ENCODE peak calls at places on chromosomes 3 and 15, in ten cellular contexts. One of them, this sample, is unnamed.
A peak's percentile ranks its signal among the peaks of the same experiment; 100 is the strongest.

GRCh38 chr15:25717116-25717755 is 145.9 kb downstream of the ATP10A start:
- DNase-seq in activated CD4-positive, alpha-beta T cell treated with anti-CD3 and anti-CD28 coated beads for 1 hour: no peak
- DNase-seq in foreskin melanocyte: no peak
- DNase-seq in AG09319: no peak
- DNase-seq in NCI-H345: no peak
- DNase-seq in HFF-Myc: no peak
- DNase-seq in progenitor cell of endocrine pancreas: no peak
- DNase-seq in effector memory CD4-positive, alpha-beta T cell: no peak
- DNase-seq in stromal cell of bone marrow: no peak
- DNase-seq in left cardiac atrium: no peak
- DNase-seq in this sample: no peak

GRCh38 chr15:68209735-68210408 is 4.7 kb upstream of the CALML4 start:
- DNase-seq in AG09319: no peak
- DNase-seq in left cardiac atrium: peak; percentile 15
- DNase-seq in progenitor cell of endocrine pancreas: no peak
- DNase-seq in foreskin melanocyte: no peak
- DNase-seq in effector memory CD4-positive, alpha-beta T cell: no peak
- DNase-seq in HFF-Myc: no peak
- DNase-seq in NCI-H345: no peak
- DNase-seq in stromal cell of bone marrow: no peak
- DNase-seq in activated CD4-positive, alpha-beta T cell treated with anti-CD3 and anti-CD28 coated beads for 1 hour: peak; percentile 18
- DNase-seq in this sample: no peak

GRCh38 chr3:58518304-58518789 is 18.6 kb downstream of the ACOX2 start:
- DNase-seq in stromal cell of bone marrow: no peak
- DNase-seq in left cardiac atrium: no peak
- DNase-seq in HFF-Myc: no peak
- DNase-seq in activated CD4-positive, alpha-beta T cell treated with anti-CD3 and anti-CD28 coated beads for 1 hour: no peak
- DNase-seq in effector memory CD4-positive, alpha-beta T cell: no peak
- DNase-seq in NCI-H345: no peak
- DNase-seq in foreskin melanocyte: no peak
- DNase-seq in progenitor cell of endocrine pancreas: no peak
- DNase-seq in AG09319: no peak
- DNase-seq in this sample: no peak

GRCh38 chr3:123735456-123735855 is 148.7 kb downstream of the MYLK start:
- DNase-seq in NCI-H345: no peak
- DNase-seq in AG09319: no peak
- DNase-seq in stromal cell of bone marrow: no peak
- DNase-seq in left cardiac atrium: no peak
- DNase-seq in effector memory CD4-positive, alpha-beta T cell: no peak
- DNase-seq in HFF-Myc: no peak
- DNase-seq in activated CD4-positive, alpha-beta T cell treated with anti-CD3 and anti-CD28 coated beads for 1 hour: no peak
- DNase-seq in progenitor cell of endocrine pancreas: no peak
- DNase-seq in foreskin melanocyte: no peak
- DNase-seq in this sample: no peak

GRCh38 chr3:56725175-56725574 is 42.1 kb upstream of the TASOR start:
- DNase-seq in progenitor cell of endocrine pancreas: no peak
- DNase-seq in NCI-H345: no peak
- DNase-seq in foreskin melanocyte: no peak
- DNase-seq in effector memory CD4-positive, alpha-beta T cell: peak; percentile 20
- DNase-seq in AG09319: no peak
- DNase-seq in left cardiac atrium: no peak
- DNase-seq in HFF-Myc: no peak
- DNase-seq in stromal cell of bone marrow: peak; percentile 17
- DNase-seq in activated CD4-positive, alpha-beta T cell treated with anti-CD3 and anti-CD28 coated beads for 1 hour: peak; percentile 30
- DNase-seq in this sample: no peak

GRCh38 chr3:37814547-37814946 is 47.1 kb upstream of the CTDSPL start:
- DNase-seq in activated CD4-positive, alpha-beta T cell treated with anti-CD3 and anti-CD28 coated beads for 1 hour: no peak
- DNase-seq in foreskin melanocyte: no peak
- DNase-seq in left cardiac atrium: no peak
- DNase-seq in AG09319: no peak
- DNase-seq in effector memory CD4-positive, alpha-beta T cell: no peak
- DNase-seq in progenitor cell of endocrine pancreas: no peak
- DNase-seq in NCI-H345: no peak
- DNase-seq in HFF-Myc: no peak
- DNase-seq in stromal cell of bone marrow: no peak
- DNase-seq in this sample: no peak

GRCh38 chr15:28106294-28107110 is 7.4 kb upstream of the OCA2 start:
- DNase-seq in foreskin melanocyte: no peak
- DNase-seq in AG09319: no peak
- DNase-seq in effector memory CD4-positive, alpha-beta T cell: peak; percentile 28
- DNase-seq in progenitor cell of endocrine pancreas: no peak
- DNase-seq in left cardiac atrium: no peak
- DNase-seq in HFF-Myc: no peak
- DNase-seq in stromal cell of bone marrow: no peak
- DNase-seq in activated CD4-positive, alpha-beta T cell treated with anti-CD3 and anti-CD28 coated beads for 1 hour: no peak
- DNase-seq in NCI-H345: no peak
- DNase-seq in this sample: no peak

GRCh38 chr3:15313461-15313860 is 18.9 kb downstream of the SH3BP5 start:
- DNase-seq in HFF-Myc: no peak
- DNase-seq in foreskin melanocyte: peak; percentile 59
- DNase-seq in activated CD4-positive, alpha-beta T cell treated with anti-CD3 and anti-CD28 coated beads for 1 hour: no peak
- DNase-seq in progenitor cell of endocrine pancreas: no peak
- DNase-seq in NCI-H345: peak; percentile 83
- DNase-seq in left cardiac atrium: no peak
- DNase-seq in stromal cell of bone marrow: no peak
- DNase-seq in AG09319: no peak
- DNase-seq in effector memory CD4-positive, alpha-beta T cell: no peak
- DNase-seq in this sample: no peak

GRCh38 chr15:81189583-81190283 is 6.9 kb upstream of the IL16 start:
- DNase-seq in left cardiac atrium: peak; percentile 78
- DNase-seq in NCI-H345: no peak
- DNase-seq in activated CD4-positive, alpha-beta T cell treated with anti-CD3 and anti-CD28 coated beads for 1 hour: no peak
- DNase-seq in HFF-Myc: peak; percentile 91
- DNase-seq in AG09319: peak; percentile 95
- DNase-seq in foreskin melanocyte: peak; percentile 20
- DNase-seq in effector memory CD4-positive, alpha-beta T cell: no peak
- DNase-seq in stromal cell of bone marrow: peak; percentile 76
- DNase-seq in progenitor cell of endocrine pancreas: no peak
- DNase-seq in this sample: no peak

GRCh38 chr15:77419836-77420609 is at the start of gene PEAK1:
- DNase-seq in effector memory CD4-positive, alpha-beta T cell: peak; percentile 99
- DNase-seq in HFF-Myc: peak; percentile 94
- DNase-seq in stromal cell of bone marrow: peak; percentile 99
- DNase-seq in progenitor cell of endocrine pancreas: peak; percentile 99
- DNase-seq in NCI-H345: peak; percentile 97
- DNase-seq in AG09319: peak; percentile 98
- DNase-seq in left cardiac atrium: peak; percentile 100
- DNase-seq in activated CD4-positive, alpha-beta T cell treated with anti-CD3 and anti-CD28 coated beads for 1 hour: peak; percentile 99
- DNase-seq in foreskin melanocyte: peak; percentile 98
- DNase-seq in this sample: peak; percentile 98

GRCh38 chr3:83438177-83438576 is 1520.6 kb upstream of the CADM2 start:
- DNase-seq in activated CD4-positive, alpha-beta T cell treated with anti-CD3 and anti-CD28 coated beads for 1 hour: no peak
- DNase-seq in NCI-H345: no peak
- DNase-seq in stromal cell of bone marrow: no peak
- DNase-seq in progenitor cell of endocrine pancreas: no peak
- DNase-seq in effector memory CD4-positive, alpha-beta T cell: no peak
- DNase-seq in HFF-Myc: no peak
- DNase-seq in left cardiac atrium: no peak
- DNase-seq in foreskin melanocyte: peak; percentile 48
- DNase-seq in AG09319: no peak
- DNase-seq in this sample: no peak

GRCh38 chr3:78645628-78646310 is 1122.0 kb downstream of the ROBO1 start:
- DNase-seq in AG09319: peak; percentile 58
- DNase-seq in stromal cell of bone marrow: peak; percentile 54
- DNase-seq in activated CD4-positive, alpha-beta T cell treated with anti-CD3 and anti-CD28 coated beads for 1 hour: no peak
- DNase-seq in NCI-H345: peak; percentile 61
- DNase-seq in HFF-Myc: peak; percentile 68
- DNase-seq in effector memory CD4-positive, alpha-beta T cell: no peak
- DNase-seq in foreskin melanocyte: peak; percentile 56
- DNase-seq in left cardiac atrium: no peak
- DNase-seq in progenitor cell of endocrine pancreas: no peak
- DNase-seq in this sample: peak; percentile 19

GRCh38 chr15:30990451-30991300 is 752 bp downstream of the MTMR10 start:
- DNase-seq in AG09319: no peak
- DNase-seq in left cardiac atrium: no peak
- DNase-seq in activated CD4-positive, alpha-beta T cell treated with anti-CD3 and anti-CD28 coated beads for 1 hour: no peak
- DNase-seq in progenitor cell of endocrine pancreas: no peak
- DNase-seq in stromal cell of bone marrow: no peak
- DNase-seq in foreskin melanocyte: no peak
- DNase-seq in NCI-H345: no peak
- DNase-seq in effector memory CD4-positive, alpha-beta T cell: no peak
- DNase-seq in HFF-Myc: no peak
- DNase-seq in this sample: no peak

GRCh38 chr15:41797194-41797593 is 22.9 kb downstream of the MAPKBP1 start:
- DNase-seq in NCI-H345: no peak
- DNase-seq in HFF-Myc: no peak
- DNase-seq in stromal cell of bone marrow: no peak
- DNase-seq in AG09319: no peak
- DNase-seq in effector memory CD4-positive, alpha-beta T cell: no peak
- DNase-seq in left cardiac atrium: no peak
- DNase-seq in progenitor cell of endocrine pancreas: no peak
- DNase-seq in foreskin melanocyte: no peak
- DNase-seq in activated CD4-positive, alpha-beta T cell treated with anti-CD3 and anti-CD28 coated beads for 1 hour: no peak
- DNase-seq in this sample: no peak

GRCh38 chr3:58073315-58074125 is 65.3 kb downstream of the FLNB start:
- DNase-seq in activated CD4-positive, alpha-beta T cell treated with anti-CD3 and anti-CD28 coated beads for 1 hour: no peak
- DNase-seq in AG09319: no peak
- DNase-seq in stromal cell of bone marrow: peak; percentile 56
- DNase-seq in HFF-Myc: no peak
- DNase-seq in progenitor cell of endocrine pancreas: no peak
- DNase-seq in effector memory CD4-positive, alpha-beta T cell: no peak
- DNase-seq in NCI-H345: no peak
- DNase-seq in foreskin melanocyte: no peak
- DNase-seq in left cardiac atrium: no peak
- DNase-seq in this sample: no peak

GRCh38 chr3:149363053-149363452 is 14.4 kb downstream of the TM4SF1 start:
- DNase-seq in effector memory CD4-positive, alpha-beta T cell: no peak
- DNase-seq in foreskin melanocyte: no peak
- DNase-seq in stromal cell of bone marrow: no peak
- DNase-seq in left cardiac atrium: no peak
- DNase-seq in progenitor cell of endocrine pancreas: no peak
- DNase-seq in AG09319: no peak
- DNase-seq in NCI-H345: no peak
- DNase-seq in activated CD4-positive, alpha-beta T cell treated with anti-CD3 and anti-CD28 coated beads for 1 hour: no peak
- DNase-seq in HFF-Myc: no peak
- DNase-seq in this sample: no peak

GRCh38 chr3:123119388-123119787 is 52.6 kb downstream of the PDIA5 start:
- DNase-seq in NCI-H345: no peak
- DNase-seq in AG09319: no peak
- DNase-seq in activated CD4-positive, alpha-beta T cell treated with anti-CD3 and anti-CD28 coated beads for 1 hour: no peak
- DNase-seq in stromal cell of bone marrow: no peak
- DNase-seq in HFF-Myc: no peak
- DNase-seq in foreskin melanocyte: no peak
- DNase-seq in left cardiac atrium: no peak
- DNase-seq in effector memory CD4-positive, alpha-beta T cell: no peak
- DNase-seq in progenitor cell of endocrine pancreas: no peak
- DNase-seq in this sample: no peak

GRCh38 chr3:42179110-42179725 is 86.8 kb downstream of the CCK start:
- DNase-seq in foreskin melanocyte: peak; percentile 64
- DNase-seq in left cardiac atrium: peak; percentile 45
- DNase-seq in activated CD4-positive, alpha-beta T cell treated with anti-CD3 and anti-CD28 coated beads for 1 hour: no peak
- DNase-seq in AG09319: peak; percentile 57
- DNase-seq in NCI-H345: no peak
- DNase-seq in HFF-Myc: peak; percentile 78
- DNase-seq in stromal cell of bone marrow: peak; percentile 84
- DNase-seq in progenitor cell of endocrine pancreas: no peak
- DNase-seq in effector memory CD4-positive, alpha-beta T cell: no peak
- DNase-seq in this sample: no peak

GRCh38 chr3:141261472-141262171 is 30.0 kb downstream of the PXYLP1 start:
- DNase-seq in effector memory CD4-positive, alpha-beta T cell: no peak
- DNase-seq in progenitor cell of endocrine pancreas: no peak
- DNase-seq in HFF-Myc: no peak
- DNase-seq in AG09319: no peak
- DNase-seq in stromal cell of bone marrow: no peak
- DNase-seq in foreskin melanocyte: no peak
- DNase-seq in NCI-H345: no peak
- DNase-seq in activated CD4-positive, alpha-beta T cell treated with anti-CD3 and anti-CD28 coated beads for 1 hour: no peak
- DNase-seq in left cardiac atrium: no peak
- DNase-seq in this sample: no peak

GRCh38 chr3:191728186-191728585 is 267.2 kb downstream of the PYDC2 start:
- DNase-seq in NCI-H345: no peak
- DNase-seq in AG09319: no peak
- DNase-seq in effector memory CD4-positive, alpha-beta T cell: no peak
- DNase-seq in HFF-Myc: no peak
- DNase-seq in stromal cell of bone marrow: no peak
- DNase-seq in foreskin melanocyte: no peak
- DNase-seq in left cardiac atrium: no peak
- DNase-seq in progenitor cell of endocrine pancreas: no peak
- DNase-seq in activated CD4-positive, alpha-beta T cell treated with anti-CD3 and anti-CD28 coated beads for 1 hour: no peak
- DNase-seq in this sample: no peak

GRCh38 chr3:12947504-12948369 is 106.4 kb upstream of the RPL32 start:
- DNase-seq in HFF-Myc: no peak
- DNase-seq in NCI-H345: no peak
- DNase-seq in foreskin melanocyte: no peak
- DNase-seq in AG09319: peak; percentile 42
- DNase-seq in progenitor cell of endocrine pancreas: no peak
- DNase-seq in effector memory CD4-positive, alpha-beta T cell: no peak
- DNase-seq in stromal cell of bone marrow: no peak
- DNase-seq in activated CD4-positive, alpha-beta T cell treated with anti-CD3 and anti-CD28 coated beads for 1 hour: no peak
- DNase-seq in left cardiac atrium: peak; percentile 80
- DNase-seq in this sample: no peak

GRCh38 chr3:134008630-134009156 is 21.0 kb downstream of the SLCO2A1 start:
- DNase-seq in left cardiac atrium: no peak
- DNase-seq in stromal cell of bone marrow: peak; percentile 26
- DNase-seq in effector memory CD4-positive, alpha-beta T cell: no peak
- DNase-seq in NCI-H345: no peak
- DNase-seq in activated CD4-positive, alpha-beta T cell treated with anti-CD3 and anti-CD28 coated beads for 1 hour: no peak
- DNase-seq in progenitor cell of endocrine pancreas: no peak
- DNase-seq in foreskin melanocyte: no peak
- DNase-seq in HFF-Myc: peak; percentile 44
- DNase-seq in AG09319: no peak
- DNase-seq in this sample: no peak

GRCh38 chr3:55750525-55750924 is 263.4 kb upstream of the WNT5A start:
- DNase-seq in AG09319: peak; percentile 72
- DNase-seq in progenitor cell of endocrine pancreas: no peak
- DNase-seq in foreskin melanocyte: no peak
- DNase-seq in activated CD4-positive, alpha-beta T cell treated with anti-CD3 and anti-CD28 coated beads for 1 hour: no peak
- DNase-seq in NCI-H345: no peak
- DNase-seq in stromal cell of bone marrow: peak; percentile 58
- DNase-seq in effector memory CD4-positive, alpha-beta T cell: no peak
- DNase-seq in left cardiac atrium: no peak
- DNase-seq in HFF-Myc: peak; percentile 80
- DNase-seq in this sample: no peak

GRCh38 chr3:138441742-138442141 is 7.3 kb downstream of the ESYT3 start:
- DNase-seq in activated CD4-positive, alpha-beta T cell treated with anti-CD3 and anti-CD28 coated beads for 1 hour: no peak
- DNase-seq in NCI-H345: no peak
- DNase-seq in left cardiac atrium: no peak
- DNase-seq in foreskin melanocyte: no peak
- DNase-seq in effector memory CD4-positive, alpha-beta T cell: no peak
- DNase-seq in AG09319: no peak
- DNase-seq in progenitor cell of endocrine pancreas: no peak
- DNase-seq in stromal cell of bone marrow: no peak
- DNase-seq in HFF-Myc: no peak
- DNase-seq in this sample: no peak

GRCh38 chr3:10983219-10983916 is 9.2 kb upstream of the SLC6A1 start:
- DNase-seq in NCI-H345: peak; percentile 56
- DNase-seq in left cardiac atrium: no peak
- DNase-seq in effector memory CD4-positive, alpha-beta T cell: no peak
- DNase-seq in foreskin melanocyte: no peak
- DNase-seq in AG09319: no peak
- DNase-seq in HFF-Myc: peak; percentile 9
- DNase-seq in activated CD4-positive, alpha-beta T cell treated with anti-CD3 and anti-CD28 coated beads for 1 hour: no peak
- DNase-seq in stromal cell of bone marrow: peak; percentile 13
- DNase-seq in progenitor cell of endocrine pancreas: peak; percentile 21
- DNase-seq in this sample: peak; percentile 38

GRCh38 chr15:69973102-69973714 is 124.5 kb downstream of the TLE3 start:
- DNase-seq in stromal cell of bone marrow: no peak
- DNase-seq in foreskin melanocyte: no peak
- DNase-seq in AG09319: no peak
- DNase-seq in NCI-H345: no peak
- DNase-seq in effector memory CD4-positive, alpha-beta T cell: no peak
- DNase-seq in progenitor cell of endocrine pancreas: no peak
- DNase-seq in HFF-Myc: peak; percentile 14
- DNase-seq in activated CD4-positive, alpha-beta T cell treated with anti-CD3 and anti-CD28 coated beads for 1 hour: no peak
- DNase-seq in left cardiac atrium: no peak
- DNase-seq in this sample: no peak

GRCh38 chr3:187733371-187733770 is 11.9 kb downstream of the BCL6 start:
- DNase-seq in effector memory CD4-positive, alpha-beta T cell: no peak
- DNase-seq in NCI-H345: no peak
- DNase-seq in left cardiac atrium: no peak
- DNase-seq in AG09319: no peak
- DNase-seq in HFF-Myc: no peak
- DNase-seq in foreskin melanocyte: no peak
- DNase-seq in stromal cell of bone marrow: no peak
- DNase-seq in progenitor cell of endocrine pancreas: no peak
- DNase-seq in activated CD4-positive, alpha-beta T cell treated with anti-CD3 and anti-CD28 coated beads for 1 hour: no peak
- DNase-seq in this sample: no peak